ENCODE peak calls at places on chromosomes 11 and 22, in four cellular contexts. One of them, this sample, is unnamed.

GRCh38 chr11:128244896-128245295 is 342.5 kb downstream of the ETS1 start:
- DNase-seq in transverse colon: no peak
- DNase-seq in endothelial cell of umbilical vein: no peak
- DNase-seq in sigmoid colon: no peak
- DNase-seq in this sample: no peak

GRCh38 chr11:70811483-70811882 is 413.2 kb downstream of the CTTN start:
- DNase-seq in transverse colon: no peak
- DNase-seq in endothelial cell of umbilical vein: no peak
- DNase-seq in sigmoid colon: no peak
- DNase-seq in this sample: no peak

GRCh38 chr11:8261921-8262551 is 1.6 kb downstream of the LMO1 start:
- DNase-seq in transverse colon: no peak
- DNase-seq in endothelial cell of umbilical vein: no peak
- DNase-seq in sigmoid colon: peak; percentile 51
- DNase-seq in this sample: peak; percentile 10

GRCh38 chr11:108558222-108558621 is 35.3 kb downstream of the EXPH5 start:
- DNase-seq in transverse colon: no peak
- DNase-seq in endothelial cell of umbilical vein: no peak
- DNase-seq in sigmoid colon: no peak
- DNase-seq in this sample: no peak

GRCh38 chr22:19989725-19990067 is 26.9 kb downstream of the ARVCF start:
- DNase-seq in transverse colon: no peak
- DNase-seq in endothelial cell of umbilical vein: no peak
- DNase-seq in sigmoid colon: no peak
- DNase-seq in this sample: no peak

GRCh38 chr22:38707346-38707745 is 1.6 kb downstream of the GTPBP1 start:
- DNase-seq in transverse colon: no peak
- DNase-seq in endothelial cell of umbilical vein: peak; percentile 23
- DNase-seq in sigmoid colon: no peak
- DNase-seq in this sample: no peak

GRCh38 chr11:121451982-121452608 is at the start of gene SORL1:
- DNase-seq in transverse colon: peak; percentile 83
- DNase-seq in endothelial cell of umbilical vein: peak; percentile 26
- DNase-seq in sigmoid colon: peak; percentile 85
- DNase-seq in this sample: peak; percentile 95

GRCh38 chr11:61966673-61967176 is 709 bp downstream of the FTH1 start:
- DNase-seq in transverse colon: no peak
- DNase-seq in endothelial cell of umbilical vein: peak; percentile 47
- DNase-seq in sigmoid colon: peak; percentile 70
- DNase-seq in this sample: no peak

GRCh38 chr11:10556590-10556989 is 11.9 kb downstream of the LYVE1 start:
- DNase-seq in transverse colon: no peak
- DNase-seq in endothelial cell of umbilical vein: no peak
- DNase-seq in sigmoid colon: no peak
- DNase-seq in this sample: no peak

GRCh38 chr11:96259053-96259837 is 83.8 kb downstream of the MAML2 start:
- DNase-seq in transverse colon: no peak
- DNase-seq in endothelial cell of umbilical vein: peak; percentile 49
- DNase-seq in sigmoid colon: no peak
- DNase-seq in this sample: no peak

GRCh38 chr11:118929496-118930151 is 3.9 kb upstream of the BCL9L start:
- DNase-seq in transverse colon: peak; percentile 91
- DNase-seq in endothelial cell of umbilical vein: peak; percentile 80
- DNase-seq in sigmoid colon: peak; percentile 97
- DNase-seq in this sample: peak; percentile 61
- TF ChIP-seq POLR2AphosphoS5 in transverse colon: peak; percentile 65
- TF ChIP-seq POLR2AphosphoS5 in endothelial cell of umbilical vein: no peak
- TF ChIP-seq POLR2AphosphoS5 in sigmoid colon: peak; percentile 39
- TF ChIP-seq POLR2AphosphoS5 in this sample: peak; percentile 18

GRCh38 chr11:43787823-43788222 is 92.8 kb upstream of the ALKBH3 start:
- DNase-seq in transverse colon: no peak
- DNase-seq in endothelial cell of umbilical vein: no peak
- DNase-seq in sigmoid colon: no peak
- DNase-seq in this sample: no peak

GRCh38 chr11:43790444-43790794 is 90.2 kb upstream of the ALKBH3 start:
- DNase-seq in transverse colon: no peak
- DNase-seq in endothelial cell of umbilical vein: no peak
- DNase-seq in sigmoid colon: no peak
- DNase-seq in this sample: no peak

GRCh38 chr11:43789700-43790443 is 90.8 kb upstream of the ALKBH3 start:
- DNase-seq in transverse colon: no peak
- DNase-seq in endothelial cell of umbilical vein: peak; percentile 8
- DNase-seq in sigmoid colon: no peak
- DNase-seq in this sample: no peak

GRCh38 chr11:43786016-43786415 is 94.6 kb upstream of the ALKBH3 start:
- DNase-seq in transverse colon: no peak
- DNase-seq in endothelial cell of umbilical vein: no peak
- DNase-seq in sigmoid colon: no peak
- DNase-seq in this sample: no peak

GRCh38 chr11:43788394-43788793 is 92.2 kb upstream of the ALKBH3 start:
- DNase-seq in transverse colon: peak; percentile 40
- DNase-seq in endothelial cell of umbilical vein: peak; percentile 23
- DNase-seq in sigmoid colon: no peak
- DNase-seq in this sample: peak; percentile 50
- H3K4me1 ChIP-seq in transverse colon: no peaks in the 10 kb centered on the region
- H3K4me1 ChIP-seq in endothelial cell of umbilical vein: peaks cover 3% of the 10 kb centered on the region
- H3K4me1 ChIP-seq in sigmoid colon: peaks cover 9% of the 10 kb centered on the region
- H3K4me1 ChIP-seq in this sample: no peaks in the 10 kb centered on the region

GRCh38 chr22:37273846-37274225 is 8.5 kb upstream of the CYTH4 start:
- DNase-seq in transverse colon: no peak
- DNase-seq in endothelial cell of umbilical vein: no peak
- DNase-seq in sigmoid colon: no peak
- DNase-seq in this sample: no peak
- H3K4me3 ChIP-seq in transverse colon: no peak overlapping the region
- H3K4me3 ChIP-seq in endothelial cell of umbilical vein: no peak overlapping the region
- H3K4me3 ChIP-seq in sigmoid colon: no peak overlapping the region
- H3K4me3 ChIP-seq in this sample: no peak overlapping the region

GRCh38 chr11:44065161-44065571 is 904 bp upstream of the ACCS start:
- DNase-seq in transverse colon: no peak
- DNase-seq in endothelial cell of umbilical vein: no peak
- DNase-seq in sigmoid colon: no peak
- DNase-seq in this sample: no peak

GRCh38 chr11:44066732-44067131 is 662 bp downstream of the ACCS start:
- DNase-seq in transverse colon: peak; percentile 39
- DNase-seq in endothelial cell of umbilical vein: peak; percentile 86
- DNase-seq in sigmoid colon: peak; percentile 66
- DNase-seq in this sample: no peak

GRCh38 chr11:44067266-44067665 is 1.2 kb downstream of the ACCS start:
- DNase-seq in transverse colon: no peak
- DNase-seq in endothelial cell of umbilical vein: no peak
- DNase-seq in sigmoid colon: no peak
- DNase-seq in this sample: no peak

GRCh38 chr11:44068180-44068579 is 2.1 kb downstream of the ACCS start:
- DNase-seq in transverse colon: no peak
- DNase-seq in endothelial cell of umbilical vein: no peak
- DNase-seq in sigmoid colon: no peak
- DNase-seq in this sample: no peak

DNA sequence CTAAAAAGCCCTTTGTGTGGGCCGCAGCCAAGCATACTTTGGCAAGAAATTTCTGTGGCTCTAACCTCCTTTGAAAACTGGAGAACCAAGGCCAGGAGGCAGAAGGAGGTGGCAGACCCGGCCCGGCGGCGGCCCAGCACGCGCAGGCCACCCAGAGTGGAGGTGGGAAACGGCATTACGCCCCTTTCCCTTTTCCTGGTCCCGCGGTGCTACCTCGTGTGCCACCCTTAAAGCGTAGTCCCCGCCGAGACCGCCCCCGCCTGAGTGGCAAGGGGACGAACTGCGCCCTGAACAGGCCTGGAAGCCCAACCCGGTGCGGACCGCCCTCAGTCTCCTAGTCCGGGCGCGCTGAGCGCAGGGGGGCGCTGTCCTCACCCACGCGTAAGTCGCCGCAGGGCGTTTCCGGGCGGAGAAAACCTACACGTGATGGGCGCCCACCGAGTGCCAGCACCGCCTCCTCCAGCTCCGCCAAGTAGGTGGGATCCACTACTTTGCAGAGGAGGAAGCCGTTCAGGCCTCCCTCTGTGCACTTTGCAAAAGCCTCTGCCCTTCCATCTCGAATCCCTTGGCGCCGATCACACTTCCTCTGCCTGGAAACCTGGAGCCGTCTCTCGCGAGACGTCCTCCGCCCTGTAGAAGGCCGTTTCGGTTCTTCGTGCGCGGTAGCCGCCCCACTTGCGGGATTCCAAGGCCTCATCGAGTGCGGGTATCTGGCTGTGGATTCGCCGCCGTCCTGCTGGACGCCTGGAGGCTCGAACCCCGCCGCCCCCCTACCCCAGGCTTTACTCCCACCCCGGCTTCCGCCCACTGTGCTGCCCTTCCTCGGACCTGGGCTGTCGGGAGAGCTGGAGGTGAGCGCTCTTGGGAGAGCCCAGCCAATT is at the start of gene ACCS:
- DNase-seq in transverse colon: peak; percentile 96
- DNase-seq in endothelial cell of umbilical vein: peak; percentile 95
- DNase-seq in sigmoid colon: peak; percentile 98
- DNase-seq in this sample: peak; percentile 99
- TF ChIP-seq POLR2AphosphoS5 in transverse colon: peak; percentile 70
- TF ChIP-seq POLR2AphosphoS5 in endothelial cell of umbilical vein: peak; percentile 84
- TF ChIP-seq POLR2AphosphoS5 in sigmoid colon: peak; percentile 90
- TF ChIP-seq POLR2AphosphoS5 in this sample: peak; percentile 76

GRCh38 chr11:1480555-1481482 is 5.8 kb downstream of the MOB2 start:
- DNase-seq in transverse colon: no peak
- DNase-seq in endothelial cell of umbilical vein: no peak
- DNase-seq in sigmoid colon: peak; percentile 68
- DNase-seq in this sample: peak; percentile 69

GRCh38 chr11:1481861-1482441 is 4.6 kb downstream of the MOB2 start:
- DNase-seq in transverse colon: no peak
- DNase-seq in endothelial cell of umbilical vein: no peak
- DNase-seq in sigmoid colon: peak; percentile 62
- DNase-seq in this sample: no peak

GRCh38 chr11:1482581-1483444 is 3.8 kb downstream of the MOB2 start:
- DNase-seq in transverse colon: no peak
- DNase-seq in endothelial cell of umbilical vein: no peak
- DNase-seq in sigmoid colon: peak; percentile 75
- DNase-seq in this sample: peak; percentile 81

GRCh38 chr11:1480191-1480554 is 6.4 kb downstream of the MOB2 start:
- DNase-seq in transverse colon: no peak
- DNase-seq in endothelial cell of umbilical vein: no peak
- DNase-seq in sigmoid colon: peak; percentile 60
- DNase-seq in this sample: no peak

DNA sequence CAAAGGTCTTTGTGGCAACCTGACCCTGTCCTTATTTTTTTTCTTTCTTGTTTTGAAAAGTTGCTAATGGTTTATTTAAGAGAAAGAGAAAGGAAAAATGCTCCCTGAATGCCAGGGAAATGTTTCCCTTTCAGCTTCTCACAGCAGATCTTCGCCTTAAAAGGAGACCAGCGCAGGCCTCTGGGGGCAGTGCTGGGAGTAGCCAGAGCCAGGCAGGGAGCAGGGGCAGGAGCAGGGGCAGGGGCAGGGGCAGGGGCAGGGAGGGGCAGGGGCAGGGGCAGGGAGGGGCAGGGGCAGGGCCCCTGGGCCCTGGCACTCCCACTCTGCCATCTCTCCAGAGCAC is 5.1 kb downstream of the MOB2 start:
- DNase-seq in transverse colon: no peak
- DNase-seq in endothelial cell of umbilical vein: no peak
- DNase-seq in sigmoid colon: peak; percentile 86
- DNase-seq in this sample: no peak
- H3K4me1 ChIP-seq in transverse colon: peaks cover 55% of the 10 kb centered on the region
- H3K4me1 ChIP-seq in endothelial cell of umbilical vein: no peaks in the 10 kb centered on the region
- H3K4me1 ChIP-seq in sigmoid colon: peaks cover 76% of the 10 kb centered on the region
- H3K4me1 ChIP-seq in this sample: peaks cover 48% of the 10 kb centered on the region

DNA sequence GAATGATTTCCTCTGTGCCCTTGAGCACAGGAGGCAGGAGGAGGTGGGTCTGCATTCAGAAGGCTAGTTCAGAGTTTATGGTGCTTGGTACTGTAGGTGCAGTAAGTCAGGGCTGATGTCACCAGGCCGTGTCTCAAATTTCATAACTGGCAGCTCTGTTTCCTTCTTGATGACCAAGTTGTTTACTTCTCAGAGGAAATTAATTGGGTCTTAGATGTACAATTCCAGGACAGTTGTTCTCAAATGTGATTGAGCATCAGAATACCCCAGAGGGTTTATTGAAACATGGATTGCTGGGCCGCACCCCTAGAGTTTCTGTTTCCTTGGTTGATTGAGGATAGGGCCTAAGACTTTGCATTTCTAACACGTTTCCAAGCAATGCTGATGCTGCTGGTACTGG is 6.2 kb downstream of the AMOTL1 start:
- DNase-seq in transverse colon: no peak
- DNase-seq in endothelial cell of umbilical vein: peak; percentile 24
- DNase-seq in sigmoid colon: no peak
- DNase-seq in this sample: peak; percentile 42
- H3K4me3 ChIP-seq in transverse colon: no peak overlapping the region
- H3K4me3 ChIP-seq in endothelial cell of umbilical vein: no peak overlapping the region
- H3K4me3 ChIP-seq in sigmoid colon: no peak overlapping the region
- H3K4me3 ChIP-seq in this sample: no peak overlapping the region

DNA sequence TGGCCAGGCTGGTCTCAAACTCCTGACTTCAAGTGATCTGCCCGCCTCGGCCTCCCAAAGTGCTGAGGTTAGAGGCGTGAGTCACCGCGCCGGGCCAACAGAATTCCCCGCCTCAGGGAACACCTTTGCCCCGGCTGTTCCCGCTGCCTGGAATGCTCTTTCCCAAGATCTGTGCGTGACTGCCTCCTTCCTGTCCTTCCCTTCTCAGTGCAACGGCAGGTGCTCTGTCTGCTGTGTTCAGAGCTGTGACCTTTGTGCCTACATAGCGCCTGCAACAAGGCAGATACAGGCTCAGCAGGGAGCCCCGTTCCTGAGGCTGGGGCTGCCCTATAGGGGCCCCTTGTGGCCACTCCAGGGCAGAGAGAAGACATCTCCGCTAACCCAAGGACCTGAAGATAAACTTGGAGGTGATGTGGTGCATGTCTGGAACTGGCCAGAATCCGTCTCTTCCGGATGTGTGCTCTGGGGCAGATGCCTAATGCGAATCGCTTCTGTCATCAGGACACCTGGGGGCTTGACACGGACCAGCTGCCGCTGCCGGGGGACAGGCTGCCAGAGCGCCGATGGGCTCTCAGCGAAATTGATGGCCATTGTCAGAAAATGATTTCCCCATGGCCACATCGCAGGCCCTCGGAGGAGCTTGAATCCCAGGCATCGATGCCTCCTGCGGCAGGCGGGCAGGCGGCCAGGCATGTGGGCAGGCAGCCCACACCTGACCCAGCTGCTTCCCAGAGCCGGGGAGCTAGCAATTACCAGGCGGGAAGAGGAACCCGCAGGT is 43.5 kb upstream of the TCF20 start:
- DNase-seq in transverse colon: peak; percentile 87
- DNase-seq in endothelial cell of umbilical vein: peak; percentile 15
- DNase-seq in sigmoid colon: peak; percentile 75
- DNase-seq in this sample: no peak
- TF ChIP-seq POLR2AphosphoS5 in transverse colon: peak; percentile 78
- TF ChIP-seq POLR2AphosphoS5 in endothelial cell of umbilical vein: no peak
- TF ChIP-seq POLR2AphosphoS5 in sigmoid colon: peak; percentile 12
- TF ChIP-seq POLR2AphosphoS5 in this sample: no peak

This sample was measured in upper lobe of left lung.